ENCODE peak calls at places on chromosomes 1 and 21, in eight cellular contexts. O is frontal cortex; C is AG20443; V is NCI-H524; I is transverse colon; J is activated CD4-positive, alpha-beta T cell treated with anti-CD3 and anti-CD28 coated beads for 36 hours; E is dermis blood vessel endothelial cell; R is substantia nigra. F is an unnamed sample.

GRCh38 chr1:196858811-196859210 is 29.0 kb upstream of the CFHR4 start:
- DNase-seq in O (no peak), J (no peak), V (peak), C (no peak), E (no peak), I (no peak), R (no peak), F (no peak)

GRCh38 chr1:155080250-155081228 is 1.9 kb downstream of the EFNA3 start:
- DNase-seq in J (peak), C (no peak), O (no peak), R (no peak), I (peak), V (peak), E (no peak), F (peak)

GRCh38 chr1:93603581-93603980 is 78.1 kb downstream of the BCAR3 start:
- DNase-seq in V (no peak), I (no peak), O (no peak), R (no peak), E (no peak), C (no peak), J (no peak), F (no peak)

GRCh38 chr1:46528297-46528955 is 23.0 kb downstream of the KNCN start:
- DNase-seq in C (peak), J (no peak), V (peak), R (no peak), E (no peak), O (no peak), I (no peak), F (no peak)

GRCh38 chr1:45059829-45060228 is 47.8 kb downstream of the UROD start:
- DNase-seq in R (no peak), C (no peak), J (no peak), E (no peak), O (no peak), V (no peak), I (no peak), F (no peak)

GRCh38 chr1:50766688-50767087 is 193.4 kb downstream of the FAF1 start:
- DNase-seq in R (no peak), C (no peak), V (no peak), E (no peak), O (no peak), I (no peak), J (no peak), F (no peak)

GRCh38 chr1:18714404-18715175 is 83.9 kb downstream of the PAX7 start:
- DNase-seq in I (no peak), J (no peak), O (no peak), E (no peak), C (no peak), V (no peak), R (no peak), F (no peak)

GRCh38 chr21:38979271-38980196 is 173.8 kb downstream of the ETS2 start:
- DNase-seq in J (peak), O (no peak), V (no peak), E (no peak), I (no peak), R (no peak), C (peak), F (no peak)

GRCh38 chr1:160548960-160549664 is 26.1 kb upstream of the SLAMF6 start:
- DNase-seq in I (no peak), O (no peak), V (no peak), C (no peak), J (no peak), E (no peak), R (no peak), F (no peak)

GRCh38 chr1:222552882-222553281 is 5.0 kb upstream of the HHIPL2 start:
- DNase-seq in C (peak), O (no peak), I (no peak), J (no peak), V (no peak), E (no peak), R (no peak), F (no peak)

GRCh38 chr1:66380452-66381212 is 153.3 kb upstream of the SGIP1 start:
- DNase-seq in O (no peak), E (peak), C (no peak), I (peak), R (no peak), J (peak), V (peak), F (peak)

GRCh38 chr1:92567211-92567868 is 80.6 kb upstream of the GFI1 start:
- DNase-seq in E (no peak), J (no peak), I (no peak), O (no peak), V (no peak), C (no peak), R (no peak), F (no peak)

GRCh38 chr1:11990303-11991032 is 10.2 kb downstream of the MFN2 start:
- DNase-seq in V (no peak), J (no peak), C (no peak), E (peak), R (no peak), O (no peak), I (no peak), F (no peak)

GRCh38 chr1:119347858-119348257 is 20.7 kb upstream of the HAO2 start:
- DNase-seq in C (no peak), O (no peak), V (no peak), I (no peak), J (peak), R (no peak), E (no peak), F (no peak)

GRCh38 chr21:46413365-46413696 is 45.4 kb upstream of the DIP2A start:
- DNase-seq in I (no peak), C (no peak), J (no peak), R (no peak), O (no peak), E (no peak), V (no peak), F (peak)